ENCODE peak calls at places on chromosomes 11 and 22, in four cellular contexts. U, P, B and C are unnamed samples.

GRCh38 chr22:26887456-26887855 is 230.1 kb downstream of the MIAT start:
- DNase-seq in B (no peak), U (no peak), P (no peak), C (no peak)

GRCh38 chr22:45977551-45978274 is 751 bp upstream of the WNT7B start:
- DNase-seq in U (no peak), P (no peak), B (no peak), C (no peak)

GRCh38 chr11:23569547-23569946 is 709.3 kb upstream of the CCDC179 start:
- DNase-seq in U (no peak), P (no peak), B (no peak), C (no peak)

GRCh38 chr11:4006946-4007680 is 87.5 kb upstream of the RRM1 start:
- DNase-seq in U (no peak), P (peak), B (no peak), C (no peak)

GRCh38 chr11:129446572-129446971 is 70.9 kb downstream of the BARX2 start:
- DNase-seq in U (no peak), P (no peak), B (no peak), C (no peak)

GRCh38 chr11:72629266-72629665 is 45.0 kb downstream of the PDE2A start:
- DNase-seq in B (no peak), U (no peak), P (peak), C (no peak)

GRCh38 chr11:120391854-120392253 is 55.6 kb downstream of the ARHGEF12 start:
- DNase-seq in B (no peak), P (no peak), U (no peak), C (no peak)

GRCh38 chr11:128565881-128566280 is 21.5 kb downstream of the ETS1 start:
- DNase-seq in B (no peak), P (no peak), U (no peak), C (no peak)

GRCh38 chr11:128497057-128497957 is 90.1 kb downstream of the ETS1 start:
- DNase-seq in P (peak), U (no peak), B (peak), C (no peak)

GRCh38 chr22:31537019-31537535 is 40.7 kb downstream of the SFI1 start:
- DNase-seq in P (no peak), U (no peak), B (no peak), C (no peak)

GRCh38 chr22:48918585-48919186 is 909.0 kb downstream of the BRD1 start:
- DNase-seq in U (no peak), B (no peak), P (no peak), C (no peak)
- TF ChIP-seq POLR2A in U (no peak), B (no peak), P (no peak), C (no peak)

GRCh38 chr11:57599381-57599780 is 1.9 kb downstream of the SERPING1 start:
- DNase-seq in U (no peak), B (no peak), P (no peak), C (no peak)

GRCh38 chr11:57596266-57596885 is 1.1 kb upstream of the SERPING1 start:
- DNase-seq in P (no peak), B (no peak), U (no peak), C (no peak)

GRCh38 chr11:57598831-57599155 is 1.3 kb downstream of the SERPING1 start:
- DNase-seq in B (no peak), U (no peak), P (no peak), C (no peak)

GRCh38 chr11:57597971-57598830 is 716 bp downstream of the SERPING1 start:
- DNase-seq in U (peak), P (peak), B (no peak), C (no peak)

GRCh38 chr11:57597461-57597892 is at the start of gene SERPING1:
- DNase-seq in P (peak), U (peak), B (no peak), C (no peak)
- TF ChIP-seq POLR2A in P (no peak), U (no peak), B (no peak), C (no peak)

DNA sequence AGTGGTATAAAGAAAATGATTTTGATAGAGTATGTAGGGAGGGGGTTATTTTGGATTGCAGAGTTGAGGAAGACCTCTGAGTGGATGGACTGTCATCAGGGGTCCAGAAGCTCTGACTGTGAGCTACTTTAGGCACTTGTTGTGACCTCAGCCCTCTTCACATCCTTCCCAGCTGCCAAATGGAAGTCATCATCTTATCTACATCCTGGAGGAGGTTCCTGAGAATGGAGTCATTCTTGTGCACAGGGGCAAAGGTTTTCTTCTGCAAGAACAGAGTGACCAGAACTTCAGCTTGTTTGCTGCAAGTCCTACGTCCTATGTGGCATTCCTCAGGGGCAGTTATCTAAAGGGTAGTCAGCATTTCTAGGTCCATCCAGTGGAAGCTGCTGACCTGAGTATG is 393.8 kb downstream of the AASDHPPT start:
- DNase-seq in U (no peak), P (no peak), B (no peak), C (no peak)
- TF ChIP-seq POLR2A in U (no peak), P (no peak), B (no peak), C (no peak)

GRCh38 chr22:43001271-43002197 is 13.4 kb downstream of the PACSIN2 start:
- DNase-seq in U (no peak), B (no peak), P (no peak), C (no peak)
- TF ChIP-seq POLR2A in U (no peak), B (no peak), P (no peak), C (no peak)

DNA sequence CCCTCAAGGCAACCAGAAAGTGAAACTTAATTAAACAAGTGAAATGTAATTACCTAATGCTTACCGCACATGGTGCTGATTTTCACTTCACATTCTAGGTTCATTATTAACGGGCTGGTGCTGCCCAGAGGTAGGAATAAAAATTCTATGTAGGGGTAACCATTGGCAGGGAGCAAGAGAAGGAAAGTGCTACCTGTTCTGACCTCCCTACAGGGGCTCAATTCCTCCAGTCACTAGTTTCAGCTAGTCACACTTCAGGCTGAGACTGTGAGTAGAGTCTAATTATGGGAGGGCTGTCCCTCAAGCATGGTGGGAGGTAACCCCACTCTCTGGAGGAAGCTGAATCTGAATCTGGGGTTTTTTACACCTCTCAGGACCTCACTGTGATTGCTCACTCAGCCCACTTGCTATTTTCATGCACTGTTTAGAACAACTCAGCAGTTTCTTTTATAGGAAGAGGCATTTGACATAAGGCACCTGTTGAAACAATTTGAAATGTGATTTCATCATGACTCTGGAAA is 75.4 kb downstream of the MAML2 start:
- DNase-seq in P (no peak), B (no peak), U (no peak), C (no peak)
- TF ChIP-seq POLR2A in P (no peak), B (no peak), U (no peak), C (no peak)

GRCh38 chr11:67118801-67119576 is at the start of gene KDM2A:
- DNase-seq in B (peak), U (peak), P (peak), C (peak)

GRCh38 chr11:67120881-67121710 is 2.0 kb downstream of the KDM2A start:
- DNase-seq in B (no peak), U (peak), P (peak), C (peak)

GRCh38 chr11:67120456-67120855 is 1.4 kb downstream of the KDM2A start:
- DNase-seq in U (no peak), P (no peak), B (no peak), C (peak)

GRCh38 chr11:67118059-67118766 is 850 bp upstream of the KDM2A start:
- DNase-seq in U (peak), P (peak), B (no peak), C (peak)

DNA sequence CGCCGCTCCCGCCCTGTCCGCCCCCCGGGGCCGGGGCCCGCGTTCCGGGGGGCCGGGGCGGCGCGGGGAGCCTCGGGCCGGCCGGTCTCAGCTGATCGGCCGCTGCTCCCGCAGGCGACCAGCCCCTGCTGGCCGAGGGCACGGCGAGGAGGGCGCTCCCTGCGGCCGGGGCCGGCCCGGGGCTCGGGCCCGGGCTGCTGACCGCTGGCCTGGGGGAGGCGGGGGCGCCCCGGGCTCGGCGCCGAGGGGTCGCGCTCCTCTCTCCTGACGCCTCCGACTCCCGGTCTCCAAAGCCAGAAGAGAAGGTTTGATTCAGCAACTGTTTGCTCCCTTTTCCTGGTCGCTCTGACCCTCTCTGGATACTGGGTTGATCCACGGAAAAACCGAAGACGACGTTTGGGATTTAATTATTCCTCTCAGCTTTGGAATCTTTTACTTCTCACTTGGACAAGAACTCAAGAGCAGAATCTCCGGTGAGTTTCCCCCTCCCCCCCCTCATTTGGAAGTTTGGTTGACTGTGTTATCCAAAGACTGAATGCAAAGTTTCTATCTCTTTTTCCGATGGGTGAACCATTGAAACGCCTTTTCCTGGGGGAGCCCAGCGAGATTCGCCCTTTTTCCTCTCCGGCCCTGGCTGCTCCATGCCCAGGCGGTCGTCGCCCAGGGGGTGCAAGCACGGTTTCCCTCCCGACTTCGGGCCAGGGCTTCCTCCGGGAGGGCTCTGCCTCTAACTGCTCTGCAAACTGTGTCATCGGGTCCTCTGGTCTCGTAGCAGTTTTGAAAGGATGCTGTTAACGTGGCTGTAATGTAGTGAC is 721 bp downstream of the KDM2A start:
- DNase-seq in P (no peak), U (peak), B (no peak), C (peak)
- TF ChIP-seq POLR2A in P (no peak), U (no peak), B (no peak), C (peak)

GRCh38 chr11:44308256-44308922 is 1.6 kb downstream of the ALX4 start:
- DNase-seq in U (no peak), P (no peak), B (no peak), C (no peak)

GRCh38 chr11:44308923-44309482 is 936 bp downstream of the ALX4 start:
- DNase-seq in B (no peak), P (no peak), U (no peak), C (no peak)

GRCh38 chr11:44310456-44311272 is 725 bp upstream of the ALX4 start:
- DNase-seq in P (no peak), U (no peak), B (no peak), C (no peak)

GRCh38 chr11:44310198-44310455 is 188 bp upstream of the ALX4 start:
- DNase-seq in U (no peak), B (no peak), P (no peak), C (no peak)

DNA sequence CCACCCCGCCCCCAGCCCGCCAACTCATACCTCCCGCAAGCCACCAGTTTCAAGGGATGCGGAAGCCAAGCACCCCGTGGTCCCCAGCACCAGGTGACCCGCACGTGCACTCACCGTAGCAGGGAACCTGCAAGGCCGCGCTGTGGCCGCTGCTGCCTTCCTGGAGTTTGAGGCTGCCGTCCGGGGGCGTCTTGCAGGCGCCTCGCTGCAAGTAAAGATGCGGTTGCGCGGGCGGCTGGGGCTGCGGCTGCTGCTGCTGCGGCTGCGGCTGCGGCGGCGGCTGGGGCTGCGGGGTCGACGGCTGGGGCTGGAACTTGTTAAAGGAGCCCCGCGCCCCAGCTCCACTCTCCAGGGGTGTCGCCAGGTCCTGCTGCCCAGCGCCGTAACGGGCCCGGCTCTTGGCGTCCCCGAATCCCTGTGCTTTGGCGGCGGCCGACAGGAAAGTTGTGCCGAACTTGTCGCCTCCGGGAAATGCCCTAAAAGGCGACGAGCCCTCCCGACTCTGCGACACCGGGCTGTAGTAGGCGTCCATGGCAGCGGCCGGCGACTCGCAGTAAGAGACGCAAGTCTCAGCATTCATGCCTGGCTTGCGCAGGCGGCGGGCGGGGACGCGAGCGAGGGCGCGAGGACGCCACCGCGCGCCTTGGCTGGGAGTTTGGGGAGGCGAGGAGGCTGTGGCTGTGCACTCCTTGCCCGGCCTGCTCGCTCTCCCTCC is at the start of gene ALX4:
- DNase-seq in B (no peak), U (peak), P (peak), C (peak)
- TF ChIP-seq POLR2A in B (no peak), U (no peak), P (no peak), C (no peak)

DNA sequence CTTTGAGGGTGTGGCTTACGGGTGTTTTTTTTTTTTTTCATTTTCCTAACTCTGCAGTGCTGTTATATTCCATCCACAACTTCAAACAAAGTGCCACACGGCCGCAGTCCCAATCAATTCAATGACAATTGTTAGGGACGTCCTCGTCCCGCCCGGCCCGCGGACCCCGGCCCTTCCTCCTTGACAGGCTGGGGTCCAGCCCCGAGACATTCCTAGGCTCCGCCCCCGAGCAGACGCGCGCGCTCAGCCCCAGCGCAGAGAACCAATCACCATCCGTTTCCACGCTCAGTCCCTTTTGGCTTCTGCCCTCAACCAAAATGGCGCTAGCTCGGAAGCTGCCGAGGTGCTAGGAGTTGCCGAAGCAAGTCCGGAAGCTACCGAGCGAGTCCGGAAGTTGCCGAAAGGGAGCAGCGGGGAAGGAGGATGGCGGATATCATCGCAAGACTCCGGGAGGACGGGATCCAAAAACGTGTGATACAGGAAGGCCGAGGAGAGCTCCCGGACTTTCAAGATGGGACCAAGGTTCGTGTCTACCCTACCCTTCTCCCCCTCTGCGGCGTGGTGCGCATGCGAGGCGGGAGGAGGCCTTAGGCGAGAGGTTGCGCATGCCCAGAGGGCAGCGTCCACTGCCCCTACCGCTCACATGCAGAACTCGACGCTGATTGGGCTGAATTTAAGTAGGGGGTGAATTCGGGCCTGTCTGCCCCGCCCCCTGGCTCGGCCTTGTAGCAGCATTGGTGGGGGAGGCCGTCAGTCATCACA is at the start of gene AIP:
- DNase-seq in B (peak), U (peak), P (peak), C (peak)
- TF ChIP-seq POLR2A in B (no peak), U (no peak), P (peak), C (peak)